ENCODE peak calls at places on chromosome 11, in nine cellular contexts. One of them, this sample, is unnamed.
A peak's percentile ranks its signal among the peaks of the same experiment; 100 is the strongest.

GRCh38 chr11:125873881-125874555 is 13.4 kb upstream of the HYLS1 start:
- DNase-seq in thyroid gland: no peak
- DNase-seq in tibial nerve: no peak
- DNase-seq in pancreas: no peak
- DNase-seq in mesothelial cell of epicardium: no peak
- DNase-seq in right atrium auricular region: no peak
- DNase-seq in foreskin fibroblast: no peak
- DNase-seq in Panc1: no peak
- DNase-seq in B cell: no peak
- DNase-seq in this sample: no peak

GRCh38 chr11:73141309-73142127 is 600 bp downstream of the FCHSD2 start:
- DNase-seq in tibial nerve: peak; percentile 36
- DNase-seq in foreskin fibroblast: peak; percentile 78
- DNase-seq in mesothelial cell of epicardium: peak; percentile 61
- DNase-seq in pancreas: peak; percentile 66
- DNase-seq in Panc1: no peak
- DNase-seq in B cell: peak; percentile 79
- DNase-seq in right atrium auricular region: peak; percentile 74
- DNase-seq in thyroid gland: peak; percentile 67
- DNase-seq in this sample: no peak

GRCh38 chr11:59158206-59159068 is 13.5 kb upstream of the DTX4 start:
- DNase-seq in foreskin fibroblast: peak; percentile 84
- DNase-seq in thyroid gland: peak; percentile 47
- DNase-seq in Panc1: no peak
- DNase-seq in right atrium auricular region: peak; percentile 75
- DNase-seq in tibial nerve: peak; percentile 77
- DNase-seq in B cell: peak; percentile 82
- DNase-seq in mesothelial cell of epicardium: no peak
- DNase-seq in pancreas: peak; percentile 61
- DNase-seq in this sample: no peak

GRCh38 chr11:86458294-86459001 is 83.8 kb downstream of the CCDC81 start:
- DNase-seq in right atrium auricular region: no peak
- DNase-seq in Panc1: no peak
- DNase-seq in B cell: no peak
- DNase-seq in thyroid gland: no peak
- DNase-seq in mesothelial cell of epicardium: no peak
- DNase-seq in tibial nerve: peak; percentile 41
- DNase-seq in foreskin fibroblast: no peak
- DNase-seq in pancreas: no peak
- DNase-seq in this sample: no peak

GRCh38 chr11:20351151-20351550 is 12.4 kb upstream of the HTATIP2 start:
- DNase-seq in mesothelial cell of epicardium: no peak
- DNase-seq in foreskin fibroblast: no peak
- DNase-seq in Panc1: no peak
- DNase-seq in tibial nerve: no peak
- DNase-seq in B cell: no peak
- DNase-seq in right atrium auricular region: no peak
- DNase-seq in pancreas: no peak
- DNase-seq in thyroid gland: no peak
- DNase-seq in this sample: no peak

GRCh38 chr11:12723410-12724297 is 49.4 kb downstream of the TEAD1 start:
- DNase-seq in tibial nerve: no peak
- DNase-seq in foreskin fibroblast: no peak
- DNase-seq in Panc1: no peak
- DNase-seq in thyroid gland: peak; percentile 55
- DNase-seq in right atrium auricular region: no peak
- DNase-seq in pancreas: no peak
- DNase-seq in mesothelial cell of epicardium: no peak
- DNase-seq in B cell: no peak
- DNase-seq in this sample: no peak

GRCh38 chr11:1964955-1965354 is 17.8 kb downstream of the MRPL23 start:
- DNase-seq in B cell: no peak
- DNase-seq in right atrium auricular region: no peak
- DNase-seq in tibial nerve: no peak
- DNase-seq in foreskin fibroblast: no peak
- DNase-seq in mesothelial cell of epicardium: no peak
- DNase-seq in thyroid gland: no peak
- DNase-seq in pancreas: no peak
- DNase-seq in Panc1: no peak
- DNase-seq in this sample: no peak

GRCh38 chr11:126716456-126717083 is 284.0 kb downstream of the KIRREL3 start:
- DNase-seq in pancreas: peak; percentile 66
- DNase-seq in thyroid gland: peak; percentile 64
- DNase-seq in B cell: peak; percentile 3
- DNase-seq in Panc1: peak; percentile 18
- DNase-seq in right atrium auricular region: no peak
- DNase-seq in foreskin fibroblast: peak; percentile 51
- DNase-seq in mesothelial cell of epicardium: no peak
- DNase-seq in tibial nerve: peak; percentile 78
- DNase-seq in this sample: no peak

GRCh38 chr11:5665746-5666395 is 19.0 kb downstream of the TRIM5 start:
- DNase-seq in tibial nerve: no peak
- DNase-seq in pancreas: no peak
- DNase-seq in Panc1: no peak
- DNase-seq in foreskin fibroblast: no peak
- DNase-seq in B cell: no peak
- DNase-seq in thyroid gland: no peak
- DNase-seq in right atrium auricular region: no peak
- DNase-seq in mesothelial cell of epicardium: no peak
- DNase-seq in this sample: no peak

GRCh38 chr11:8686325-8686724 is 3.7 kb downstream of the RPL27A start:
- DNase-seq in thyroid gland: no peak
- DNase-seq in Panc1: no peak
- DNase-seq in foreskin fibroblast: no peak
- DNase-seq in pancreas: no peak
- DNase-seq in tibial nerve: no peak
- DNase-seq in mesothelial cell of epicardium: no peak
- DNase-seq in right atrium auricular region: peak; percentile 54
- DNase-seq in B cell: no peak
- DNase-seq in this sample: no peak

GRCh38 chr11:8689726-8690255 is 7.2 kb downstream of the RPL27A start:
- DNase-seq in thyroid gland: no peak
- DNase-seq in B cell: no peak
- DNase-seq in right atrium auricular region: no peak
- DNase-seq in mesothelial cell of epicardium: no peak
- DNase-seq in tibial nerve: no peak
- DNase-seq in Panc1: no peak
- DNase-seq in foreskin fibroblast: no peak
- DNase-seq in pancreas: no peak
- DNase-seq in this sample: no peak

GRCh38 chr11:8685820-8686219 is 3.2 kb downstream of the RPL27A start:
- DNase-seq in thyroid gland: no peak
- DNase-seq in B cell: no peak
- DNase-seq in right atrium auricular region: no peak
- DNase-seq in foreskin fibroblast: no peak
- DNase-seq in tibial nerve: no peak
- DNase-seq in pancreas: no peak
- DNase-seq in Panc1: no peak
- DNase-seq in mesothelial cell of epicardium: no peak
- DNase-seq in this sample: no peak

GRCh38 chr11:8690374-8691342 is 8.1 kb downstream of the RPL27A start:
- DNase-seq in tibial nerve: no peak
- DNase-seq in thyroid gland: no peak
- DNase-seq in B cell: no peak
- DNase-seq in Panc1: no peak
- DNase-seq in pancreas: no peak
- DNase-seq in mesothelial cell of epicardium: no peak
- DNase-seq in right atrium auricular region: no peak
- DNase-seq in foreskin fibroblast: no peak
- DNase-seq in this sample: no peak

GRCh38 chr11:8688414-8689362 is 6.1 kb downstream of the RPL27A start:
- DNase-seq in mesothelial cell of epicardium: peak; percentile 76
- DNase-seq in B cell: peak; percentile 86
- DNase-seq in foreskin fibroblast: peak; percentile 98
- DNase-seq in pancreas: peak; percentile 96
- DNase-seq in Panc1: peak; percentile 98
- DNase-seq in tibial nerve: peak; percentile 78
- DNase-seq in thyroid gland: peak; percentile 97
- DNase-seq in right atrium auricular region: peak; percentile 94
- DNase-seq in this sample: peak; percentile 59
- TF ChIP-seq CTCF in mesothelial cell of epicardium: no peak
- TF ChIP-seq CTCF in B cell: no peak
- TF ChIP-seq CTCF in foreskin fibroblast: no peak
- TF ChIP-seq CTCF in pancreas: no peak
- TF ChIP-seq CTCF in Panc1: peak; percentile 69
- TF ChIP-seq CTCF in tibial nerve: no peak
- TF ChIP-seq CTCF in thyroid gland: no peak
- TF ChIP-seq CTCF in right atrium auricular region: peak; percentile 63
- TF ChIP-seq CTCF in this sample: no peak

GRCh38 chr11:26522912-26523610 is 49.0 kb downstream of the MUC15 start:
- DNase-seq in right atrium auricular region: no peak
- DNase-seq in tibial nerve: no peak
- DNase-seq in pancreas: no peak
- DNase-seq in thyroid gland: no peak
- DNase-seq in Panc1: peak; percentile 0
- DNase-seq in B cell: no peak
- DNase-seq in foreskin fibroblast: peak; percentile 36
- DNase-seq in mesothelial cell of epicardium: no peak
- DNase-seq in this sample: no peak
- TF ChIP-seq CTCF in right atrium auricular region: no peak
- TF ChIP-seq CTCF in tibial nerve: no peak
- TF ChIP-seq CTCF in pancreas: no peak
- TF ChIP-seq CTCF in thyroid gland: peak; percentile 52
- TF ChIP-seq CTCF in Panc1: peak; percentile 29
- TF ChIP-seq CTCF in B cell: no peak
- TF ChIP-seq CTCF in foreskin fibroblast: peak; percentile 27
- TF ChIP-seq CTCF in mesothelial cell of epicardium: peak; percentile 22
- TF ChIP-seq CTCF in this sample: peak; percentile 14

DNA sequence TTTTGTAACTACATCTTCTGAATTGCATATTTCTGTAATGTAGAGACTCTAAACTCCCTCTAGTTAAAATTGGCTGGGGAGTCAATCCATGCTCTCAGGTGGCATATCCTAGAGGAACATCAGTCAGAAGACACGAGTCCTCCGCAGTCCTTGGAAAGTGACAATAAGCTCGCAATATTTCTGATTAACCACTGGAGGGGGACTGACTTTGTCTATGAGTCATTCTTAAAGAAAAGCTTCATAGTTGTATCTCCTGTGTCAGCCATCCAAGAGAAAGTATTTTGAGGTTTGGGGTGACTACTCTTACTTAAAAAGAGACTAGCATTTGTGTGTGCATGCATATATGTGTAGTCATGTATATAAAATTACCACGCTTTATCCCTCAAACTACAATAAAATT is 60.2 kb downstream of the SLN start:
- DNase-seq in pancreas: no peak
- DNase-seq in B cell: no peak
- DNase-seq in thyroid gland: no peak
- DNase-seq in right atrium auricular region: no peak
- DNase-seq in foreskin fibroblast: no peak
- DNase-seq in tibial nerve: no peak
- DNase-seq in mesothelial cell of epicardium: no peak
- DNase-seq in Panc1: no peak
- DNase-seq in this sample: no peak
- TF ChIP-seq CTCF in pancreas: no peak
- TF ChIP-seq CTCF in B cell: no peak
- TF ChIP-seq CTCF in thyroid gland: no peak
- TF ChIP-seq CTCF in right atrium auricular region: no peak
- TF ChIP-seq CTCF in foreskin fibroblast: no peak
- TF ChIP-seq CTCF in tibial nerve: no peak
- TF ChIP-seq CTCF in mesothelial cell of epicardium: no peak
- TF ChIP-seq CTCF in Panc1: no peak
- TF ChIP-seq CTCF in this sample: no peak

GRCh38 chr11:95108671-95109551 is 19.3 kb downstream of the ENDOD1 start:
- DNase-seq in pancreas: no peak
- DNase-seq in right atrium auricular region: no peak
- DNase-seq in tibial nerve: no peak
- DNase-seq in thyroid gland: no peak
- DNase-seq in mesothelial cell of epicardium: no peak
- DNase-seq in Panc1: no peak
- DNase-seq in foreskin fibroblast: peak; percentile 26
- DNase-seq in B cell: no peak
- DNase-seq in this sample: no peak

GRCh38 chr11:95108159-95108611 is 18.5 kb downstream of the ENDOD1 start:
- DNase-seq in right atrium auricular region: no peak
- DNase-seq in pancreas: no peak
- DNase-seq in tibial nerve: peak; percentile 23
- DNase-seq in Panc1: no peak
- DNase-seq in mesothelial cell of epicardium: no peak
- DNase-seq in B cell: peak; percentile 37
- DNase-seq in thyroid gland: peak; percentile 14
- DNase-seq in foreskin fibroblast: peak; percentile 40
- DNase-seq in this sample: no peak

GRCh38 chr11:95115597-95115996 is 26.0 kb downstream of the ENDOD1 start:
- DNase-seq in mesothelial cell of epicardium: no peak
- DNase-seq in B cell: no peak
- DNase-seq in foreskin fibroblast: no peak
- DNase-seq in tibial nerve: no peak
- DNase-seq in pancreas: no peak
- DNase-seq in thyroid gland: no peak
- DNase-seq in Panc1: no peak
- DNase-seq in right atrium auricular region: no peak
- DNase-seq in this sample: no peak

DNA sequence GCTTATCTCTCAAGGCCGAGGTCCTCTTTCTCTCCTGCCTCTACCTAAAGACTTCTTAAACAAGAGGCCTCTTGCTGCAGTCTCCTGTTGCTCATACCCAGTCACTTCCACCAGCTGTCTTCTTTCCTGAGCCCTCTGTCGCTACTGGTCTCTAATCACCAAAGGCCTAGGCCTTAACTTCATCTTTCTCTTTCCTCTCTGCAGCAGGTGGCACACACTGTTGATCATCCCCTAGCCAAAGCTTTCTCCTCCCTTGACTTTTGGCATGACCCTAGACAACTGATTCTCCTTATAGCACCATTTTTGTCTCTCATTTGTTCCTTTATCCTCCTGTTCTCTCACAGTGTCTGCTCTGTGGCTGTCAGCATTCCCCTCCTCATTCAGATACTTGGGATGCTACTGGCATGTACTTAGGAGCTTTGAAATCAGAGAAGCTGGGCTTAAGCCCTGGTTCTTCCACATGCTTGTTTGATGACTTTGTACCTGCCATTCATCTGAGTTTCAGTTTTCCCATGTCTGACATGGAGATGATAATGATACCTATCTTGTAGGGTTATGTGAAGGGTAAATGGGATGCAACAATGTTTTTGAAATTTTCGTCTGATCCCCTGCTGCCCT is 22.4 kb downstream of the ENDOD1 start:
- DNase-seq in right atrium auricular region: no peak
- DNase-seq in thyroid gland: no peak
- DNase-seq in foreskin fibroblast: no peak
- DNase-seq in B cell: no peak
- DNase-seq in mesothelial cell of epicardium: no peak
- DNase-seq in pancreas: no peak
- DNase-seq in tibial nerve: no peak
- DNase-seq in Panc1: no peak
- DNase-seq in this sample: no peak
- TF ChIP-seq CTCF in right atrium auricular region: no peak
- TF ChIP-seq CTCF in thyroid gland: no peak
- TF ChIP-seq CTCF in foreskin fibroblast: no peak
- TF ChIP-seq CTCF in B cell: no peak
- TF ChIP-seq CTCF in mesothelial cell of epicardium: no peak
- TF ChIP-seq CTCF in pancreas: no peak
- TF ChIP-seq CTCF in tibial nerve: no peak
- TF ChIP-seq CTCF in Panc1: no peak
- TF ChIP-seq CTCF in this sample: no peak

This sample was measured in AG04449.